ENCODE peak calls at places on chromosomes 1 and 21, in four cellular contexts. One of them, this sample, is unnamed.

GRCh38 chr1:43933386-43934278 is at the start of gene ARTN:
- DNase-seq in astrocyte of the spinal cord: no peak
- DNase-seq in endothelial cell: peak; percentile 30
- DNase-seq in K562: no peak
- DNase-seq in this sample: no peak

GRCh38 chr1:223645903-223646302 is 19.6 kb downstream of the CAPN8 start:
- DNase-seq in astrocyte of the spinal cord: no peak
- DNase-seq in endothelial cell: no peak
- DNase-seq in K562: no peak
- DNase-seq in this sample: no peak

GRCh38 chr1:163093169-163093568 is 24.0 kb downstream of the RGS4 start:
- DNase-seq in astrocyte of the spinal cord: no peak
- DNase-seq in endothelial cell: no peak
- DNase-seq in K562: no peak
- DNase-seq in this sample: no peak

GRCh38 chr1:96845464-96845863 is 123.9 kb downstream of the PTBP2 start:
- DNase-seq in astrocyte of the spinal cord: no peak
- DNase-seq in endothelial cell: peak; percentile 51
- DNase-seq in K562: peak; percentile 55
- DNase-seq in this sample: peak; percentile 55

GRCh38 chr1:23837905-23838304 is 12.7 kb upstream of the HMGCL start:
- DNase-seq in astrocyte of the spinal cord: no peak
- DNase-seq in endothelial cell: no peak
- DNase-seq in K562: peak; percentile 4
- DNase-seq in this sample: peak; percentile 18

GRCh38 chr1:11691928-11692711 is 610 bp downstream of the DRAXIN start:
- DNase-seq in astrocyte of the spinal cord: no peak
- DNase-seq in endothelial cell: no peak
- DNase-seq in K562: no peak
- DNase-seq in this sample: no peak

GRCh38 chr1:94989398-94989797 is 62.5 kb upstream of the CNN3 start:
- DNase-seq in astrocyte of the spinal cord: no peak
- DNase-seq in endothelial cell: no peak
- DNase-seq in K562: no peak
- DNase-seq in this sample: no peak

GRCh38 chr21:41143596-41144325 is 24.2 kb upstream of the BACE2 start:
- DNase-seq in astrocyte of the spinal cord: no peak
- DNase-seq in endothelial cell: no peak
- DNase-seq in K562: no peak
- DNase-seq in this sample: no peak

GRCh38 chr1:203325418-203326091 is 20.2 kb downstream of the BTG2 start:
- DNase-seq in astrocyte of the spinal cord: peak; percentile 19
- DNase-seq in endothelial cell: no peak
- DNase-seq in K562: no peak
- DNase-seq in this sample: no peak

GRCh38 chr1:117646007-117646913 is 40.4 kb downstream of the TENT5C start:
- DNase-seq in astrocyte of the spinal cord: no peak
- DNase-seq in endothelial cell: no peak
- DNase-seq in K562: peak; percentile 39
- DNase-seq in this sample: no peak

GRCh38 chr1:174789399-174789798 is 210.3 kb upstream of the CACYBP start:
- DNase-seq in astrocyte of the spinal cord: peak; percentile 91
- DNase-seq in endothelial cell: no peak
- DNase-seq in K562: no peak
- DNase-seq in this sample: peak; percentile 24

GRCh38 chr21:45575304-45575992 is 33.2 kb upstream of the SLC19A1 start:
- DNase-seq in astrocyte of the spinal cord: no peak
- DNase-seq in endothelial cell: no peak
- DNase-seq in K562: no peak
- DNase-seq in this sample: no peak

GRCh38 chr1:31633117-31633516 is 11.6 kb downstream of the PEF1 start:
- DNase-seq in astrocyte of the spinal cord: no peak
- DNase-seq in endothelial cell: peak; percentile 74
- DNase-seq in K562: peak; percentile 71
- DNase-seq in this sample: peak; percentile 59
- TF ChIP-seq CTCF in astrocyte of the spinal cord: peak; percentile 56
- TF ChIP-seq CTCF in endothelial cell: peak; percentile 63
- TF ChIP-seq CTCF in K562: peak; percentile 78
- TF ChIP-seq CTCF in this sample: peak; percentile 27

GRCh38 chr1:150484861-150485260 is 2.4 kb upstream of the TARS2 start:
- DNase-seq in astrocyte of the spinal cord: peak; percentile 32
- DNase-seq in endothelial cell: no peak
- DNase-seq in K562: no peak
- DNase-seq in this sample: no peak
- TF ChIP-seq CTCF in astrocyte of the spinal cord: peak; percentile 34
- TF ChIP-seq CTCF in endothelial cell: no peak
- TF ChIP-seq CTCF in K562: peak; percentile 83
- TF ChIP-seq CTCF in this sample: no peak

GRCh38 chr1:186244825-186245224 is 130.2 kb downstream of the TPR start:
- DNase-seq in astrocyte of the spinal cord: no peak
- DNase-seq in endothelial cell: peak; percentile 11
- DNase-seq in K562: no peak
- DNase-seq in this sample: peak; percentile 6
- TF ChIP-seq CTCF in astrocyte of the spinal cord: peak; percentile 36
- TF ChIP-seq CTCF in endothelial cell: no peak
- TF ChIP-seq CTCF in K562: peak; percentile 61
- TF ChIP-seq CTCF in this sample: no peak

GRCh38 chr1:54808443-54809207 is 7.5 kb upstream of the TTC22 start:
- DNase-seq in astrocyte of the spinal cord: no peak
- DNase-seq in endothelial cell: no peak
- DNase-seq in K562: no peak
- DNase-seq in this sample: no peak
- TF ChIP-seq CTCF in astrocyte of the spinal cord: peak; percentile 29
- TF ChIP-seq CTCF in endothelial cell: no peak
- TF ChIP-seq CTCF in K562: peak; percentile 25
- TF ChIP-seq CTCF in this sample: no peak

DNA sequence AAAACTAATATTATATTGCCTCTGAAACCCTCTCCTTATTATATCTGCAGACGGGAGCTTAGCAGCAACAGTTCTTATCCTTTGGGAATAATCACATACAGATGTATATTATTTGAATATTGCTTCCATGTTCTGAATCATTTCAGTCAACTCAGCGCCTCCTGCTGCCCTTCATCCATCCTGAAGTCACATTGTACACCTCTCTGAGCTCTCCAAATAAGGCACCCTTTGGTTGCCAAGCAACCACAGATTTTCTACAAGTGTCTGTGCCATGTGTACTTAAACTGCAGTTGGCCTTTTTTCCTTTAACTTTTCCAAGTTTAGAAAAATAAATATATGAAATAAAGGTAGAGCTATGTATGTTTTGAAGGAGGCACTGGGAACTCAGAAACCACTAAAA is 384.2 kb downstream of the LRRIQ3 start:
- DNase-seq in astrocyte of the spinal cord: no peak
- DNase-seq in endothelial cell: no peak
- DNase-seq in K562: no peak
- DNase-seq in this sample: no peak
- TF ChIP-seq CTCF in astrocyte of the spinal cord: no peak
- TF ChIP-seq CTCF in endothelial cell: no peak
- TF ChIP-seq CTCF in K562: no peak
- TF ChIP-seq CTCF in this sample: no peak

DNA sequence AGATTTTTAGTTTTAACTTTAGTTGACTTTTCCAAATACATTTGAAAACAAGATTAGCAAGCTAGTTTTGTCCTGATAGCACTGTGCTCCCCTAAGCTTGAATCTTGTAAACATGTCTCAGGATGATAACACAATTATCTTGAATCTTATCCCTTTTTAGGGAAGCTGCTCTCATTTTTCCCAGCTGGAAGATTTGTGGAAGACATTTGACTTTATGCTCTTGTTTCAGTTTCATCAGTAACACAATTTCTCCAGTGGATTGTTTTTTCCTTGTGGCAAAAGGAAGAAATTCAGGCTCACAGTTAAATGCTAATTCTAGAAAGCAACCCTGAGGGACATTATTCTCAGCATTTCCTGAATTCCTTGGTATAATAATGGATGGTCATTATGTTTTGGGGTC is 88.8 kb downstream of the CDC7 start:
- DNase-seq in astrocyte of the spinal cord: no peak
- DNase-seq in endothelial cell: no peak
- DNase-seq in K562: no peak
- DNase-seq in this sample: no peak
- TF ChIP-seq CTCF in astrocyte of the spinal cord: no peak
- TF ChIP-seq CTCF in endothelial cell: no peak
- TF ChIP-seq CTCF in K562: no peak
- TF ChIP-seq CTCF in this sample: no peak

GRCh38 chr1:18603212-18603852 is 27.3 kb upstream of the PAX7 start:
- DNase-seq in astrocyte of the spinal cord: no peak
- DNase-seq in endothelial cell: no peak
- DNase-seq in K562: no peak
- DNase-seq in this sample: no peak

GRCh38 chr1:18599096-18599495 is 31.6 kb upstream of the PAX7 start:
- DNase-seq in astrocyte of the spinal cord: no peak
- DNase-seq in endothelial cell: no peak
- DNase-seq in K562: no peak
- DNase-seq in this sample: no peak

GRCh38 chr1:18597159-18598042 is 33.2 kb upstream of the PAX7 start:
- DNase-seq in astrocyte of the spinal cord: peak; percentile 26
- DNase-seq in endothelial cell: peak; percentile 75
- DNase-seq in K562: peak; percentile 79
- DNase-seq in this sample: peak; percentile 67

GRCh38 chr1:18602533-18603211 is 28.0 kb upstream of the PAX7 start:
- DNase-seq in astrocyte of the spinal cord: no peak
- DNase-seq in endothelial cell: no peak
- DNase-seq in K562: no peak
- DNase-seq in this sample: no peak

DNA sequence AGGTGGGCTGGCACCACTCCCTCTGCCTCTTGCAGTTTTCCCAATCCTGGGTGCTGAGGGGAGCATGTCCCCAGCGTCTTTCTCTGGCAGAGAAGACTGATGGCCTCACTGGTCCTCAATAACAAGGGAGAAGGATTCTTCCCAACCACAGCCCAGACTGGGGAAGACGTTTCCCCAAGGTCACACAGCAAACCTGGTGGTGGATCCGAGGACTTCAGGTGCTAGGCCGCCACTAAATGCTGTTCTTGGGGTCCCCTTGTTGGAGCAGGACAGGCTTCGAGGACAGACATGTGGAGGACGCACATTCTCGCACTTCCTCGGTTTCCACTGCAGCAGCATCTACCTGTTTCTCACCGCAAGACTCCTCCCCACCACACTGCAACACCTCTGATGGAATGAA is 30.9 kb upstream of the PAX7 start:
- DNase-seq in astrocyte of the spinal cord: no peak
- DNase-seq in endothelial cell: no peak
- DNase-seq in K562: no peak
- DNase-seq in this sample: no peak
- TF ChIP-seq CTCF in astrocyte of the spinal cord: no peak
- TF ChIP-seq CTCF in endothelial cell: peak; percentile 53
- TF ChIP-seq CTCF in K562: no peak
- TF ChIP-seq CTCF in this sample: no peak

GRCh38 chr1:119371800-119372199 is 3.2 kb downstream of the HAO2 start:
- DNase-seq in astrocyte of the spinal cord: no peak
- DNase-seq in endothelial cell: no peak
- DNase-seq in K562: no peak
- DNase-seq in this sample: no peak

GRCh38 chr1:119370748-119371147 is 2.2 kb downstream of the HAO2 start:
- DNase-seq in astrocyte of the spinal cord: no peak
- DNase-seq in endothelial cell: no peak
- DNase-seq in K562: no peak
- DNase-seq in this sample: no peak

GRCh38 chr1:119373465-119373864 is 4.9 kb downstream of the HAO2 start:
- DNase-seq in astrocyte of the spinal cord: peak; percentile 7
- DNase-seq in endothelial cell: no peak
- DNase-seq in K562: no peak
- DNase-seq in this sample: peak; percentile 2

GRCh38 chr1:119374208-119374877 is 5.8 kb downstream of the HAO2 start:
- DNase-seq in astrocyte of the spinal cord: no peak
- DNase-seq in endothelial cell: no peak
- DNase-seq in K562: no peak
- DNase-seq in this sample: peak; percentile 5

DNA sequence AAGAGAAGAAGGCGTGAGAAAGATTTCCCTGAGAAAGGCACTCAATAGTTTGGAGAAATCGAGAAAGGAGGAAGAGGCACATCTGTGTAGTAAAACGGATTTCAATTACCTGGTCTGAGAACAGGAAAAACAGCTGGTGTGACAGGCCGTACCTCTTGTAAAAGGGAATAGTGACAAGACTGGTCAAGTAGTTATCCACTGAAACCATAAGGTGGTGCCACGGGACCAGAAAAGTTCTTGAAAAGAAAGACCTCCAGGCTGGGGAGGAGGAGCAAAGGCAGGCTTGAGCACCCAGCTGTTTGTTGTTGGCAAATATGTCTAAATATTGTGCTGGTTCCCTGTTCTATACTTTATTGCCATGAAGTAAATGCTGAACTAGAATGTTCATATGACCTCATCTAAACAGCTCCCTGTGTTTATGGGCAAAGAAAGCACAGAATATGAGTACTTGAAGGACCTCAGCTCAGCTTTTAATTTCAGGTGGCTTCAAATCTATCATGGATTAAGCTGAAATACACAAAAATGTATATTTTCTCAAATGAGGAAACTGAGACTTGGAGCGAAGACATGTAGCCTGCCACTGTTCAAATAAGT is 4.0 kb downstream of the HAO2 start:
- DNase-seq in astrocyte of the spinal cord: no peak
- DNase-seq in endothelial cell: peak; percentile 56
- DNase-seq in K562: no peak
- DNase-seq in this sample: peak; percentile 10
- TF ChIP-seq CTCF in astrocyte of the spinal cord: peak; percentile 10
- TF ChIP-seq CTCF in endothelial cell: no peak
- TF ChIP-seq CTCF in K562: peak; percentile 39
- TF ChIP-seq CTCF in this sample: no peak